ENCODE peak calls at places on chromosomes 11 and 22, in eight cellular contexts. M, I, O, K, Z, T, X and F are unnamed samples.

GRCh38 chr11:92897487-92897886 is 72.0 kb upstream of the MTNR1B start:
- DNase-seq in M (no peak), I (no peak), O (no peak), K (no peak), Z (no peak), T (no peak), X (no peak), F (no peak)

GRCh38 chr22:22887621-22888503 is at the start of gene IGLL5:
- DNase-seq in M (no peak), I (no peak), O (no peak), K (no peak), Z (no peak), T (no peak), X (no peak), F (no peak)

GRCh38 chr11:44808053-44808753 is 81.4 kb downstream of the TSPAN18 start:
- DNase-seq in M (no peak), I (no peak), O (no peak), K (no peak), Z (no peak), T (no peak), X (no peak), F (no peak)

GRCh38 chr11:65786786-65787636 is at the start of gene OVOL1:
- DNase-seq in M (no peak), I (no peak), O (no peak), K (peak), Z (no peak), T (no peak), X (no peak), F (no peak)

GRCh38 chr11:37449146-37449545 is 851.1 kb upstream of the RAG2 start:
- DNase-seq in M (no peak), I (no peak), O (no peak), K (peak), Z (no peak), T (no peak), X (no peak), F (no peak)

GRCh38 chr22:29848115-29848514 is 10.0 kb upstream of the ASCC2 start:
- DNase-seq in M (no peak), I (no peak), O (no peak), K (no peak), Z (no peak), T (no peak), X (no peak), F (no peak)

GRCh38 chr11:72037554-72038311 is 39.0 kb downstream of the IL18BP start:
- DNase-seq in M (peak), I (no peak), O (no peak), K (no peak), Z (no peak), T (no peak), X (no peak), F (no peak)

GRCh38 chr22:42868751-42869251 is 11.7 kb upstream of the ARFGAP3 start:
- DNase-seq in M (peak), I (peak), O (peak), K (peak), Z (no peak), T (no peak), X (no peak), F (no peak)

GRCh38 chr22:42078469-42079318 is 806 bp upstream of the SMDT1 start:
- DNase-seq in M (no peak), I (peak), O (no peak), K (no peak), Z (no peak), T (no peak), X (no peak), F (no peak)

GRCh38 chr22:45628508-45628907 is 43.1 kb upstream of the ATXN10 start:
- DNase-seq in M (no peak), I (no peak), O (no peak), K (no peak), Z (no peak), T (no peak), X (no peak), F (no peak)

GRCh38 chr11:60991457-60991856 is 20.0 kb downstream of the CD6 start:
- DNase-seq in M (no peak), I (no peak), O (no peak), K (no peak), Z (peak), T (no peak), X (no peak), F (no peak)

GRCh38 chr22:44880588-44881245 is 128.3 kb downstream of the ARHGAP8 start:
- DNase-seq in M (no peak), I (no peak), O (no peak), K (no peak), Z (peak), T (peak), X (no peak), F (no peak)

GRCh38 chr11:1519028-1519736 is 32.6 kb upstream of the MOB2 start:
- DNase-seq in M (no peak), I (no peak), O (no peak), K (no peak), Z (no peak), T (peak), X (no peak), F (no peak)

GRCh38 chr22:20088263-20088648 is 8.2 kb downstream of the DGCR8 start:
- DNase-seq in M (no peak), I (no peak), O (no peak), K (no peak), Z (no peak), T (no peak), X (no peak), F (no peak)

GRCh38 chr11:41116970-41117369 is 342.5 kb downstream of the LRRC4C start:
- DNase-seq in M (no peak), I (no peak), O (no peak), K (no peak), Z (no peak), T (no peak), X (no peak), F (no peak)

GRCh38 chr11:80958414-80958813 is 1517.6 kb upstream of the TENM4 start:
- DNase-seq in M (no peak), I (no peak), O (no peak), K (no peak), Z (no peak), T (no peak), X (no peak), F (no peak)

GRCh38 chr11:128940603-128941002 is 2.1 kb downstream of the TP53AIP1 start:
- DNase-seq in M (no peak), I (no peak), O (no peak), K (no peak), Z (no peak), T (no peak), X (no peak), F (no peak)

GRCh38 chr11:119861160-119861559 is 132.2 kb upstream of the NECTIN1 start:
- DNase-seq in M (no peak), I (no peak), O (no peak), K (no peak), Z (no peak), T (no peak), X (no peak), F (no peak)

GRCh38 chr22:46795140-46795539 is 32.7 kb downstream of the TBC1D22A start:
- DNase-seq in M (no peak), I (no peak), O (no peak), K (no peak), Z (no peak), T (no peak), X (no peak), F (no peak)

GRCh38 chr22:50178871-50179869 is 6.5 kb upstream of the TRABD start:
- DNase-seq in M (no peak), I (no peak), O (no peak), K (no peak), Z (no peak), T (no peak), X (no peak), F (no peak)

GRCh38 chr11:113673566-113674396 is 32.3 kb downstream of the TMPRSS5 start:
- DNase-seq in M (no peak), I (no peak), O (no peak), K (no peak), Z (no peak), T (no peak), X (no peak), F (no peak)

GRCh38 chr11:62433141-62433543 is 14.3 kb downstream of the SCGB1A1 start:
- DNase-seq in M (no peak), I (no peak), O (no peak), K (no peak), Z (no peak), T (no peak), X (no peak), F (no peak)

GRCh38 chr11:77779935-77780334 is 40.6 kb downstream of the RSF1 start:
- DNase-seq in M (no peak), I (no peak), O (no peak), K (no peak), Z (no peak), T (no peak), X (no peak), F (no peak)

GRCh38 chr11:94749367-94749766 is 18.8 kb upstream of the AMOTL1 start:
- DNase-seq in M (no peak), I (no peak), O (no peak), K (no peak), Z (no peak), T (no peak), X (no peak), F (no peak)

GRCh38 chr22:42805016-42805997 is 51.8 kb downstream of the ARFGAP3 start:
- DNase-seq in M (peak), I (peak), O (no peak), K (peak), Z (peak), T (no peak), X (no peak), F (no peak)